ENCODE peak calls at places on chromosomes 13 and 19, in five cellular contexts. G is H4, O is HEK293T, D is kidney tubule cell, U is progenitor cell of endocrine pancreas. X is an unnamed sample.

GRCh38 chr13:50616101-50616500 is 227.4 kb downstream of the DLEU7 start:
- DNase-seq in G (no peak), O (no peak), D (peak), U (no peak), X (no peak)

GRCh38 chr19:32863301-32863700 is 6.3 kb downstream of the SLC7A9 start:
- DNase-seq in G (no peak), O (no peak), D (no peak), U (no peak), X (no peak)

GRCh38 chr13:46010148-46010547 is 42.4 kb downstream of the ZC3H13 start:
- DNase-seq in G (peak), O (peak), D (no peak), U (no peak), X (no peak)

GRCh38 chr19:38388310-38389100 is at the start of gene SPRED3:
- DNase-seq in G (no peak), O (peak), D (peak), U (peak), X (peak)

GRCh38 chr13:38657191-38657590 is 29.7 kb upstream of the FREM2 start:
- DNase-seq in G (no peak), O (no peak), D (peak), U (no peak), X (no peak)

GRCh38 chr19:18419195-18419698 is at the start of gene SSBP4:
- DNase-seq in G (peak), O (peak), D (peak), U (peak), X (peak)

GRCh38 chr19:7382694-7383093 is 34.0 kb downstream of the ARHGEF18 start:
- DNase-seq in G (no peak), O (peak), D (no peak), U (no peak), X (no peak)

GRCh38 chr19:46845959-46846459 is 4.6 kb downstream of the AP2S1 start:
- DNase-seq in G (no peak), O (no peak), D (no peak), U (no peak), X (no peak)

GRCh38 chr13:51234676-51235075 is 12.5 kb downstream of the FAM124A start:
- DNase-seq in G (no peak), O (no peak), D (no peak), U (no peak), X (peak)

GRCh38 chr19:49396738-49397505 is 8.9 kb downstream of the KASH5 start:
- DNase-seq in G (no peak), O (no peak), D (no peak), U (no peak), X (no peak)

GRCh38 chr13:38348890-38349289 is 761 bp upstream of the UFM1 start:
- DNase-seq in G (no peak), O (peak), D (peak), U (no peak), X (peak)

GRCh38 chr13:112711528-112712265 is 21.9 kb downstream of the ATP11A start:
- DNase-seq in G (peak), O (peak), D (peak), U (peak), X (peak)

GRCh38 chr19:58498316-58499020 is 13.3 kb downstream of the SLC27A5 start:
- DNase-seq in G (no peak), O (no peak), D (no peak), U (no peak), X (no peak)

GRCh38 chr19:35142531-35143230 is 374 bp upstream of the FXYD7 start:
- DNase-seq in G (no peak), O (peak), D (peak), U (peak), X (no peak)

GRCh38 chr19:16470911-16471811 is 609 bp downstream of the EPS15L1 start:
- DNase-seq in G (no peak), O (no peak), D (no peak), U (no peak), X (no peak)

GRCh38 chr19:10105241-10106099 is 692 bp upstream of the PPAN start:
- DNase-seq in G (no peak), O (no peak), D (no peak), U (no peak), X (no peak)

GRCh38 chr13:48125794-48126228 is 30.9 kb upstream of the MED4 start:
- DNase-seq in G (no peak), O (no peak), D (peak), U (no peak), X (peak)